ENCODE peak calls at places on chromosomes 13 and 19, in seven cellular contexts. X is heart left ventricle, L is transverse colon, S is left ventricle myocardium inferior, E is tibial artery, K is MM.1S, M is lower lobe of right lung. V is an unnamed sample.

GRCh38 chr19:33094504-33095067 is 13.6 kb downstream of the GPATCH1 start:
- DNase-seq in E (no peak), K (no peak), S (no peak), X (no peak), L (no peak), M (no peak), V (no peak)

GRCh38 chr13:109246001-109246400 is 540.4 kb downstream of the IRS2 start:
- DNase-seq in K (no peak), M (no peak), L (no peak), X (no peak), E (no peak), S (no peak), V (no peak)

GRCh38 chr19:4923379-4923747 is 14.1 kb downstream of the UHRF1 start:
- DNase-seq in K (no peak), M (no peak), E (no peak), L (no peak), X (no peak), S (no peak), V (no peak)

GRCh38 chr19:23916991-23917390 is 2.3 kb downstream of the ZNF726 start:
- DNase-seq in S (no peak), M (no peak), E (no peak), X (no peak), K (no peak), L (no peak), V (no peak)

GRCh38 chr19:33098023-33098652 is 17.2 kb downstream of the GPATCH1 start:
- DNase-seq in X (no peak), S (no peak), M (no peak), L (peak; percentile 39), E (no peak), K (no peak), V (peak; percentile 62)

GRCh38 chr19:11767633-11768133 is 883 bp downstream of the ZNF441 start:
- DNase-seq in S (peak; percentile 17), E (peak; percentile 45), M (peak; percentile 72), L (peak; percentile 69), K (peak; percentile 41), X (peak; percentile 10), V (peak; percentile 79)

GRCh38 chr19:2719910-2720776 is 1.0 kb downstream of the DIRAS1 start:
- DNase-seq in E (no peak), X (peak; percentile 68), K (no peak), S (peak; percentile 60), L (no peak), M (peak; percentile 44), V (no peak)

GRCh38 chr19:46639356-46640061 is 3.5 kb upstream of the GNG8 start:
- DNase-seq in S (peak; percentile 60), L (peak; percentile 48), E (peak; percentile 52), M (peak; percentile 65), X (peak; percentile 66), K (no peak), V (peak; percentile 75)

GRCh38 chr19:57434386-57435061 is 601 bp upstream of the ZNF749 start:
- DNase-seq in X (no peak), L (no peak), S (no peak), M (no peak), K (no peak), E (no peak), V (no peak)

GRCh38 chr13:90415902-90416301 is 931.6 kb upstream of the MIR17HG start:
- DNase-seq in L (no peak), E (no peak), S (no peak), X (no peak), K (no peak), M (no peak), V (no peak)

GRCh38 chr19:13031917-13032623 is 36.8 kb downstream of the NFIX start:
- DNase-seq in X (no peak), E (no peak), S (no peak), K (no peak), L (no peak), M (no peak), V (no peak)

GRCh38 chr19:46924874-46925547 is 64.2 kb downstream of the ARHGAP35 start:
- DNase-seq in L (peak; percentile 47), K (peak; percentile 85), M (no peak), E (no peak), X (peak; percentile 24), S (no peak), V (peak; percentile 51)

GRCh38 chr19:597406-598315 is 8.0 kb downstream of the HCN2 start:
- DNase-seq in K (no peak), E (no peak), X (no peak), S (no peak), L (no peak), M (no peak), V (no peak)
- H3K4me3 ChIP-seq in K (no peak overlapping the region), E (no peak overlapping the region), X (no peak overlapping the region), S (no peak overlapping the region), L (no peak overlapping the region), M (no peak overlapping the region), V (no peak overlapping the region)

GRCh38 chr19:14475251-14476073 is at the start of gene PTGER1:
- DNase-seq in E (no peak), K (no peak), L (no peak), M (no peak), S (no peak), X (no peak), V (peak; percentile 60)

GRCh38 chr19:14474827-14475226 is 327 bp downstream of the PTGER1 start:
- DNase-seq in S (no peak), L (no peak), X (no peak), M (no peak), K (no peak), E (no peak), V (peak; percentile 50)

GRCh38 chr19:14476663-14477401 is 1.7 kb upstream of the PTGER1 start:
- DNase-seq in M (no peak), L (peak; percentile 46), X (no peak), S (no peak), K (no peak), E (peak; percentile 73), V (no peak)

GRCh38 chr19:14477417-14478112 is 2.4 kb upstream of the PTGER1 start:
- DNase-seq in L (no peak), S (no peak), X (peak; percentile 20), M (no peak), E (no peak), K (no peak), V (no peak)

GRCh38 chr19:14476307-14476662 is 1.1 kb upstream of the PTGER1 start:
- DNase-seq in S (no peak), E (no peak), M (no peak), K (no peak), X (no peak), L (no peak), V (no peak)
- H3K4me1 ChIP-seq in S (peaks cover 55% of the 10 kb centered on the region), E (peaks cover 15% of the 10 kb centered on the region), M (peaks cover 42% of the 10 kb centered on the region), K (no peaks in the 10 kb centered on the region), X (peaks cover 8% of the 10 kb centered on the region), L (peaks cover 34% of the 10 kb centered on the region), V (peaks cover 34% of the 10 kb centered on the region)

GRCh38 chr13:111217661-111218060 is 102.6 kb downstream of the ARHGEF7 start:
- DNase-seq in S (no peak), E (no peak), M (peak; percentile 75), K (no peak), X (no peak), L (no peak), V (no peak)

GRCh38 chr13:111213964-111214726 is 99.0 kb downstream of the ARHGEF7 start:
- DNase-seq in M (peak; percentile 55), X (no peak), L (no peak), S (no peak), E (peak; percentile 34), K (no peak), V (no peak)

GRCh38 chr13:111215081-111216047 is 100.3 kb downstream of the ARHGEF7 start:
- DNase-seq in S (no peak), K (no peak), L (no peak), M (no peak), E (no peak), X (no peak), V (no peak)

GRCh38 chr13:111219306-111219705 is 101.1 kb upstream of the TEX29 start:
- DNase-seq in M (no peak), E (peak; percentile 67), L (no peak), K (no peak), S (peak; percentile 41), X (peak; percentile 49), V (no peak)

GRCh38 chr13:111216166-111216960 is 101.3 kb downstream of the ARHGEF7 start:
- DNase-seq in K (no peak), S (no peak), X (no peak), M (no peak), E (no peak), L (peak; percentile 38), V (peak; percentile 68)
- TF ChIP-seq CTCF in K (peak; percentile 41), S (peak; percentile 64), X (peak; percentile 29), M (peak; percentile 46), E (peak; percentile 38), L (peak; percentile 36), V (no peak)

GRCh38 chr13:51590231-51590630 is 6.0 kb downstream of the WDFY2 start:
- DNase-seq in E (no peak), M (no peak), K (no peak), S (no peak), X (no peak), L (no peak), V (no peak)
- H3K4me3 ChIP-seq in E (no peak overlapping the region), M (no peak overlapping the region), K (no peak overlapping the region), S (no peak overlapping the region), X (no peak overlapping the region), L (no peak overlapping the region), V (no peak overlapping the region)

GRCh38 chr13:31399690-31400089 is 199.9 kb downstream of the B3GLCT start:
- DNase-seq in L (no peak), X (no peak), E (no peak), S (no peak), M (no peak), K (no peak), V (no peak)
- H3K4me1 ChIP-seq in L (no peaks in the 10 kb centered on the region), X (no peaks in the 10 kb centered on the region), E (no peaks in the 10 kb centered on the region), S (no peaks in the 10 kb centered on the region), M (no peaks in the 10 kb centered on the region), K (no peaks in the 10 kb centered on the region), V (no peaks in the 10 kb centered on the region)

DNA sequence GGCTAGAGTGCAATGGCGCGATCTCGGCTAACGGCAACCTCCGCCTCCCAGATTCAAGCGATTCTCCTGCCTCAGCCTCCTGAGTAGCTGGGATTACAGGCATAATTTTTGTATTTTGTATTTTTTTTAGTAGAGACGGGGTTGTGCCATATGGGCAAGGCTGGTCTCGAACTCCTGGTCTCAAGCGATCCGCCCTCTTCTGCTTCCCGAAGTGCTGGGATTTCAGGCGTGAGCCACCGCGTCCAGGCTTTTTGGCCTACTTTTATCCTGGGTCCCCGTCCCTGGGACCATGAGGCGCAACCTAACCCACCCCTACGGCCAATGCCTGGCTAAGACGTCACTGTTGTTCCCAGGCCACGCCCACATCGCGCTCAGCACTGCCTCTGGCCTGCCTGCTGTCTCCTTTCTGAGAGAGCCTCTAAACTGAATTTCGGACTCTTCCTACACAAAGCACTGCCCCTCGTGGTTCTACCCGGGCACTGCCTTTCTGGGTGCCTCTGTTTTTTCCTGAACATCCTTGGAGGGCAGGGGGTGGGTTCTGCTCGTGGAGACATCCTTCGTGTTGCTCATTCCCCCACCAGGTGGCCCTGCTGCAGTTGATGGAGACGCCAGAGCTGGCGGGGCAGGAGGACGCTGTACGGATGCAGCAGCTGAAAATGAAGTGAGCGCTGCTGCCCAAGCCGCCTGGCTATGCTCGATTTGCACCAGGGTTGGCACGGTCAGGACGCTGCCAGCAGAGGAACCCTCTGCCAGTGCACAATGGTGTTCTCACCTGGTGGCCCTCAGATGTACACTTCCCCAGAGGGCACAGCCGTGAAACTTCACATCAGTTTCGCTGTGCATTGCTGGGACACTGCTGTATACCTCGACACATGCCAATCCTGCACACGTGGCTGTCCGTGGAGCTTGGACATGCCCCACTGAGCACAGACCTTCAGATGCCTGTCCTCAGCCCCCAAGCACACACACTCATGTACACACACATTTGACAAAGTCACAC is 2.0 kb downstream of the REX1BD start:
- DNase-seq in S (no peak), L (peak; percentile 49), M (no peak), K (no peak), X (no peak), E (peak; percentile 62), V (no peak)
- TF ChIP-seq CTCF in S (no peak), L (no peak), M (no peak), K (no peak), X (no peak), E (peak; percentile 4), V (no peak)

V was measured in mucosa of descending colon.